ENCODE peak calls at places on chromosomes 3 and 15, in ten cellular contexts. G, K, Q, E, R, H, P, S, O and I are unnamed samples.

GRCh38 chr3:12750223-12750622 is 8.8 kb downstream of the TMEM40 start:
- DNase-seq in G (peak), K (no peak), Q (peak), E (peak), R (no peak), H (no peak), P (no peak), S (peak), O (no peak), I (no peak)

GRCh38 chr15:93566777-93567176 is 477.8 kb upstream of the RGMA start:
- DNase-seq in G (no peak), K (no peak), Q (no peak), E (no peak), R (no peak), H (no peak), P (no peak), S (peak), O (no peak), I (no peak)

GRCh38 chr3:86948840-86949239 is 42.1 kb downstream of the VGLL3 start:
- DNase-seq in G (no peak), K (no peak), Q (peak), E (no peak), R (no peak), H (no peak), P (no peak), S (no peak), O (no peak), I (no peak)

GRCh38 chr15:40064231-40064894 is 25.4 kb upstream of the SRP14 start:
- DNase-seq in G (no peak), K (no peak), Q (peak), E (no peak), R (peak), H (no peak), P (no peak), S (peak), O (no peak), I (no peak)

GRCh38 chr3:40516201-40516600 is 8.6 kb upstream of the ZNF621 start:
- DNase-seq in G (no peak), K (no peak), Q (peak), E (no peak), R (no peak), H (no peak), P (no peak), S (no peak), O (no peak), I (no peak)

GRCh38 chr3:153028336-153028735 is 133.7 kb upstream of the RAP2B start:
- DNase-seq in G (no peak), K (no peak), Q (peak), E (no peak), R (no peak), H (no peak), P (no peak), S (no peak), O (no peak), I (peak)

GRCh38 chr15:43903864-43904290 is 77.1 kb downstream of the WDR76 start:
- DNase-seq in G (no peak), K (peak), Q (peak), E (peak), R (peak), H (peak), P (peak), S (peak), O (peak), I (peak)

GRCh38 chr3:106943071-106943470 is 434.2 kb upstream of the CCDC54 start:
- DNase-seq in G (no peak), K (no peak), Q (peak), E (no peak), R (no peak), H (no peak), P (no peak), S (no peak), O (no peak), I (no peak)

GRCh38 chr3:56135941-56136340 is 332.3 kb downstream of the ERC2 start:
- DNase-seq in G (no peak), K (no peak), Q (no peak), E (no peak), R (no peak), H (no peak), P (no peak), S (no peak), O (no peak), I (no peak)

GRCh38 chr3:6861331-6861988 is 545 bp downstream of the GRM7 start:
- DNase-seq in G (no peak), K (no peak), Q (no peak), E (no peak), R (no peak), H (no peak), P (no peak), S (peak), O (peak), I (no peak)

GRCh38 chr3:40845447-40845846 is 320.7 kb downstream of the ZNF621 start:
- DNase-seq in G (no peak), K (no peak), Q (no peak), E (no peak), R (no peak), H (no peak), P (no peak), S (no peak), O (no peak), I (no peak)

GRCh38 chr3:41683666-41684350 is 278.1 kb downstream of the ULK4 start:
- DNase-seq in G (no peak), K (no peak), Q (peak), E (no peak), R (no peak), H (no peak), P (no peak), S (peak), O (no peak), I (no peak)

GRCh38 chr15:26771168-26771916 is 1.5 kb downstream of the GABRB3 start:
- DNase-seq in G (peak), K (no peak), Q (no peak), E (peak), R (no peak), H (no peak), P (no peak), S (no peak), O (peak), I (no peak)

GRCh38 chr3:45929042-45929679 is 14.1 kb upstream of the CXCR6 start:
- DNase-seq in G (no peak), K (peak), Q (peak), E (peak), R (peak), H (peak), P (peak), S (peak), O (peak), I (peak)

GRCh38 chr3:32619395-32619794 is 48.7 kb upstream of the DYNC1LI1 start:
- DNase-seq in G (no peak), K (no peak), Q (no peak), E (no peak), R (no peak), H (no peak), P (no peak), S (no peak), O (no peak), I (no peak)

GRCh38 chr3:59143447-59143846 is 93.6 kb upstream of the CFAP20DC start:
- DNase-seq in G (no peak), K (peak), Q (no peak), E (no peak), R (no peak), H (no peak), P (no peak), S (no peak), O (no peak), I (peak)

GRCh38 chr3:32840086-32840841 is 22.5 kb downstream of the TRIM71 start:
- DNase-seq in G (no peak), K (no peak), Q (no peak), E (no peak), R (no peak), H (no peak), P (no peak), S (no peak), O (peak), I (no peak)

GRCh38 chr3:14425574-14426304 is 23.3 kb downstream of the SLC6A6 start:
- DNase-seq in G (no peak), K (peak), Q (no peak), E (no peak), R (no peak), H (peak), P (peak), S (peak), O (no peak), I (peak)

GRCh38 chr3:192869131-192870027 is 48.3 kb downstream of the MB21D2 start:
- DNase-seq in G (peak), K (no peak), Q (peak), E (peak), R (no peak), H (no peak), P (no peak), S (peak), O (no peak), I (no peak)

GRCh38 chr15:73955851-73956250 is 29.6 kb downstream of the LOXL1 start:
- DNase-seq in G (no peak), K (no peak), Q (no peak), E (no peak), R (peak), H (no peak), P (no peak), S (no peak), O (no peak), I (no peak)

GRCh38 chr3:154888386-154888785 is 191.7 kb upstream of the MME start:
- DNase-seq in G (no peak), K (no peak), Q (no peak), E (no peak), R (no peak), H (no peak), P (no peak), S (no peak), O (no peak), I (no peak)

GRCh38 chr3:195096484-195097330 is 174.3 kb downstream of the XXYLT1 start:
- DNase-seq in G (peak), K (no peak), Q (no peak), E (no peak), R (no peak), H (no peak), P (no peak), S (no peak), O (no peak), I (no peak)

GRCh38 chr15:27665002-27665401 is 434.1 kb downstream of the OCA2 start:
- DNase-seq in G (no peak), K (no peak), Q (no peak), E (no peak), R (no peak), H (no peak), P (no peak), S (no peak), O (no peak), I (no peak)

GRCh38 chr3:107325446-107325845 is 51.8 kb upstream of the CCDC54 start:
- DNase-seq in G (no peak), K (no peak), Q (no peak), E (no peak), R (no peak), H (no peak), P (no peak), S (no peak), O (no peak), I (no peak)

GRCh38 chr3:82462977-82463376 is 701.5 kb upstream of the GBE1 start:
- DNase-seq in G (no peak), K (no peak), Q (no peak), E (no peak), R (no peak), H (no peak), P (no peak), S (no peak), O (no peak), I (no peak)

GRCh38 chr15:73240864-73241499 is 127.8 kb downstream of the HCN4 start:
- DNase-seq in G (peak), K (peak), Q (peak), E (peak), R (peak), H (peak), P (peak), S (peak), O (peak), I (peak)

GRCh38 chr3:127408684-127409420 is 121.0 kb upstream of the PRR20G start:
- DNase-seq in G (no peak), K (no peak), Q (no peak), E (no peak), R (peak), H (no peak), P (no peak), S (no peak), O (peak), I (no peak)